ENCODE peak calls at places on chromosome 15, in four cellular contexts. W, X, B and H are unnamed samples.

GRCh38 chr15:68449389-68449788 is 17.4 kb upstream of the ITGA11 start:
- DNase-seq in W (no peak), X (no peak), B (no peak), H (no peak)

GRCh38 chr15:25863067-25863967 is at the start of gene ATP10A:
- DNase-seq in W (no peak), X (no peak), B (no peak), H (peak)

GRCh38 chr15:51051776-51052175 is 42.9 kb downstream of the TNFAIP8L3 start:
- DNase-seq in W (no peak), X (no peak), B (no peak), H (peak)

GRCh38 chr15:65778269-65778668 is 13.8 kb downstream of the DENND4A start:
- DNase-seq in W (no peak), X (no peak), B (no peak), H (no peak)

GRCh38 chr15:34284937-34285336 is 52.6 kb downstream of the SLC12A6 start:
- DNase-seq in W (no peak), X (no peak), B (no peak), H (no peak)

GRCh38 chr15:34323217-34323616 is 14.4 kb downstream of the SLC12A6 start:
- DNase-seq in W (no peak), X (no peak), B (no peak), H (no peak)

GRCh38 chr15:79436037-79436780 is 4.1 kb downstream of the MINAR1 start:
- DNase-seq in W (no peak), X (no peak), B (no peak), H (no peak)

GRCh38 chr15:40108061-40108854 is 421 bp downstream of the BMF start:
- DNase-seq in W (no peak), X (peak), B (no peak), H (peak)

GRCh38 chr15:61951949-61952348 is 108.3 kb downstream of the VPS13C start:
- DNase-seq in W (no peak), X (no peak), B (no peak), H (no peak)

GRCh38 chr15:67184208-67184925 is 70.1 kb downstream of the AAGAB start:
- DNase-seq in W (no peak), X (no peak), B (no peak), H (no peak)

GRCh38 chr15:38690737-38691332 is 126.2 kb upstream of the RASGRP1 start:
- DNase-seq in W (peak), X (peak), B (no peak), H (no peak)

GRCh38 chr15:29183071-29183831 is 86.4 kb downstream of the NSMCE3 start:
- DNase-seq in W (no peak), X (no peak), B (no peak), H (no peak)

GRCh38 chr15:99321477-99321876 is 70.2 kb downstream of the LRRC28 start:
- DNase-seq in W (no peak), X (no peak), B (no peak), H (no peak)

GRCh38 chr15:42165081-42165480 is 8.6 kb upstream of the PLA2G4F start:
- DNase-seq in W (no peak), X (no peak), B (no peak), H (no peak)

GRCh38 chr15:39625451-39625850 is 44.6 kb downstream of the THBS1 start:
- DNase-seq in W (no peak), X (no peak), B (no peak), H (no peak)

GRCh38 chr15:80507131-80507530 is 102.9 kb downstream of the ARNT2 start:
- DNase-seq in W (no peak), X (no peak), B (no peak), H (no peak)

GRCh38 chr15:68492855-68493254 is 60.9 kb upstream of the ITGA11 start:
- DNase-seq in W (no peak), X (no peak), B (no peak), H (no peak)

GRCh38 chr15:93859176-93859575 is 372.2 kb upstream of the MCTP2 start:
- DNase-seq in W (no peak), X (no peak), B (no peak), H (no peak)

GRCh38 chr15:90716317-90716975 is 700 bp upstream of the BLM start:
- DNase-seq in W (no peak), X (no peak), B (no peak), H (no peak)

GRCh38 chr15:47987461-47987860 is 133.3 kb upstream of the SLC24A5 start:
- DNase-seq in W (no peak), X (no peak), B (no peak), H (no peak)

GRCh38 chr15:51341366-51342248 is at the start of gene GLDN:
- DNase-seq in W (no peak), X (no peak), B (no peak), H (no peak)

GRCh38 chr15:91853968-91854943 is 748 bp downstream of the SLCO3A1 start:
- DNase-seq in W (peak), X (no peak), B (no peak), H (peak)

GRCh38 chr15:23877502-23878412 is 190.7 kb upstream of the NDN start:
- DNase-seq in W (no peak), X (no peak), B (no peak), H (no peak)

GRCh38 chr15:77819271-77819806 is 186.6 kb upstream of the LINGO1 start:
- DNase-seq in W (no peak), X (no peak), B (no peak), H (no peak)

GRCh38 chr15:43928152-43928551 is 101.3 kb downstream of the WDR76 start:
- DNase-seq in W (no peak), X (no peak), B (no peak), H (no peak)

GRCh38 chr15:90496791-90497190 is 32.9 kb upstream of the CRTC3 start:
- DNase-seq in W (no peak), X (no peak), B (no peak), H (no peak)

GRCh38 chr15:42788725-42789124 is 51.8 kb upstream of the CDAN1 start:
- DNase-seq in W (no peak), X (no peak), B (no peak), H (no peak)

GRCh38 chr15:76840830-76841460 is 64.2 kb downstream of the SCAPER start:
- DNase-seq in W (no peak), X (peak), B (no peak), H (no peak)

GRCh38 chr15:64775551-64776401 is at the start of gene RBPMS2:
- DNase-seq in W (no peak), X (peak), B (no peak), H (no peak)

GRCh38 chr15:36601497-36601932 is 22.1 kb downstream of the CDIN1 start:
- DNase-seq in W (no peak), X (no peak), B (no peak), H (peak)

GRCh38 chr15:38535451-38536200 is 29.0 kb downstream of the RASGRP1 start:
- DNase-seq in W (no peak), X (no peak), B (no peak), H (peak)

GRCh38 chr15:57355259-57355658 is 21.0 kb upstream of the CGNL1 start:
- DNase-seq in W (no peak), X (no peak), B (no peak), H (no peak)

GRCh38 chr15:68789921-68790575 is 30.6 kb downstream of the ANP32A start:
- DNase-seq in W (no peak), X (no peak), B (no peak), H (no peak)

GRCh38 chr15:67249830-67250229 is 4.6 kb downstream of the AAGAB start:
- DNase-seq in W (no peak), X (no peak), B (no peak), H (no peak)